ENCODE peak calls at places on chromosomes 2 and 18, in four cellular contexts. S is K562, O is H1, P is neuronal stem cell. E is an unnamed sample.
A peak's percentile ranks its signal among the peaks of the same experiment; 100 is the strongest.

GRCh38 chr2:101007415-101008345 is 5.6 kb downstream of the RPL31 start:
- DNase-seq in S (peak; percentile 20), O (no peak), P (no peak), E (no peak)

GRCh38 chr18:30988440-30988839 is 54.1 kb downstream of the DSC3 start:
- DNase-seq in S (no peak), O (no peak), P (no peak), E (no peak)

GRCh38 chr18:11999431-11999830 is 18.1 kb downstream of the IMPA2 start:
- DNase-seq in S (no peak), O (no peak), P (no peak), E (no peak)

GRCh38 chr2:227106845-227107759 is 56.9 kb downstream of the COL4A4 start:
- DNase-seq in S (peak; percentile 54), O (peak; percentile 34), P (peak; percentile 60), E (peak; percentile 81)

GRCh38 chr2:113854970-113855740 is 34.7 kb upstream of the ACTR3 start:
- DNase-seq in S (no peak), O (no peak), P (no peak), E (no peak)

GRCh38 chr2:109403841-109404201 is 209.9 kb downstream of the SEPTIN10 start:
- DNase-seq in S (no peak), O (no peak), P (no peak), E (no peak)

GRCh38 chr2:141003967-141004657 is 1126.7 kb downstream of the LRP1B start:
- DNase-seq in S (no peak), O (no peak), P (no peak), E (no peak)

GRCh38 chr2:134711622-134712125 is 7.1 kb downstream of the TMEM163 start:
- DNase-seq in S (no peak), O (no peak), P (no peak), E (no peak)

GRCh38 chr18:36229188-36229587 is 41.9 kb downstream of the MOCOS start:
- DNase-seq in S (no peak), O (no peak), P (no peak), E (no peak)

GRCh38 chr2:186348200-186348599 is 137.9 kb upstream of the ZC3H15 start:
- DNase-seq in S (no peak), O (no peak), P (no peak), E (no peak)

GRCh38 chr2:33425660-33426059 is 50.8 kb upstream of the RASGRP3 start:
- DNase-seq in S (no peak), O (no peak), P (no peak), E (no peak)

GRCh38 chr2:20423847-20424246 is 23.0 kb upstream of the RHOB start:
- DNase-seq in S (no peak), O (no peak), P (no peak), E (no peak)

GRCh38 chr2:207896525-207897295 is 127.0 kb upstream of the FZD5 start:
- DNase-seq in S (peak; percentile 3), O (peak; percentile 36), P (peak; percentile 72), E (peak; percentile 88)

GRCh38 chr2:2940702-2941655 is 436.6 kb downstream of the EIPR1 start:
- DNase-seq in S (peak; percentile 6), O (no peak), P (no peak), E (no peak)

DNA sequence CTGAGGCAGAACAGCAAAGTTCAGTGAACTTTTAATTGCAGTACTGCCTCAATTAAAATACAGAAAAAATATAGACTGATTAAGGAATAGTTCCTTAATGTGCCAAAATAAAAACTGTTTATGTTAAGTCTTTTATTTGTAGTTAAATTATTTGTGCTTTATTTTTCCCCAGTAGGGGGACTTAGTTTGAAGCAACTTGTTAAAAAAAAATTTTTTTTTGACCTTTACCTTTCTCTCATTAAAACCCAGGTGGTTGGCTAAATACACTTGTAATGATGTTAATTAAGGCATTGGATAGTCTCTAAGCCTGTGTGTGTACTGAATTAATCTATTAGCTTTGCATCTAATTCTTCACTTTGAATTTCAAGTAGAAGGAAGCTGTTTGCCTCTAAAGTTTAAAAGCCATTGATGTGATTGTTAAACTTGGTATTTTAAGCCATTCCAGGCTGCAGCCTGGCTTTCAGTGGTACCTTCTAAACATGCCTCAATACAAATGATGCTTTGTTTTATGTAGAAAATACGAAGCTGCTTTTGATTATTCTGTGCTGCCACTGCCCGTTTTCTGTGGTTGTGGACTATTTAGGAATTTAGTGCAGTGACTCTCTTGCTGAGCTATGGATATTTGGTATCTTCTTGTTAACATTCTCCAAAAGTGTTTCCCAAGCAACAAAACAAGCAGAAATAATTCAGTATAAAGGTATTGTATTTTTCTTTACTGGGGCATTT is 102.9 kb downstream of the TANC1 start:
- DNase-seq in S (no peak), O (no peak), P (no peak), E (no peak)
- H3K9ac ChIP-seq in S (no peak overlapping the region), O (no peak overlapping the region), P (no peak overlapping the region), E (no peak overlapping the region)

GRCh38 chr2:176103634-176104337 is 3.3 kb upstream of the HOXD11 start:
- DNase-seq in S (no peak), O (no peak), P (no peak), E (no peak)
- H3K27me3 ChIP-seq in S (peaks cover 68% of the 10 kb centered on the region), O (peaks cover 99% of the 10 kb centered on the region), P (peaks cover 97% of the 10 kb centered on the region), E (peaks cover 100% of the 10 kb centered on the region)

GRCh38 chr2:172249986-172250385 is 147.3 kb upstream of the DLX2 start:
- DNase-seq in S (no peak), O (no peak), P (no peak), E (no peak)
- H3K9ac ChIP-seq in S (no peak overlapping the region), O (no peak overlapping the region), P (no peak overlapping the region), E (no peak overlapping the region)

GRCh38 chr2:129010262-129010661 is 691.6 kb upstream of the HS6ST1 start:
- DNase-seq in S (no peak), O (no peak), P (no peak), E (no peak)
- H3K27me3 ChIP-seq in S (no peaks in the 10 kb centered on the region), O (no peaks in the 10 kb centered on the region), P (no peaks in the 10 kb centered on the region), E (no peaks in the 10 kb centered on the region)

E was measured in neural progenitor cell.